ENCODE peak calls at places on chromosomes 16 and 17, in six cellular contexts. X, N, M, D, Z and I are unnamed samples.
A peak's percentile ranks its signal among the peaks of the same experiment; 100 is the strongest.

GRCh38 chr17:80673152-80673920 is 128.7 kb downstream of the RPTOR start:
- DNase-seq in X (no peak), N (no peak), M (no peak), D (no peak), Z (no peak), I (no peak)

GRCh38 chr16:1151424-1152122 is 1.3 kb upstream of the CACNA1H start:
- DNase-seq in X (no peak), N (no peak), M (no peak), D (no peak), Z (no peak), I (no peak)

GRCh38 chr16:35102780-35103403 is 1643.5 kb downstream of the TP53TG3F start:
- DNase-seq in X (no peak), N (peak; percentile 9), M (no peak), D (no peak), Z (no peak), I (no peak)

GRCh38 chr17:80498242-80498919 is 22.0 kb upstream of the NPTX1 start:
- DNase-seq in X (peak; percentile 65), N (no peak), M (no peak), D (peak; percentile 38), Z (peak; percentile 35), I (peak; percentile 27)

GRCh38 chr17:31510273-31511175 is 119.0 kb downstream of the RAB11FIP4 start:
- DNase-seq in X (no peak), N (no peak), M (no peak), D (peak; percentile 40), Z (no peak), I (peak; percentile 78)

GRCh38 chr17:3020381-3020780 is 43.0 kb downstream of the OR1D5 start:
- DNase-seq in X (no peak), N (no peak), M (no peak), D (no peak), Z (no peak), I (no peak)

GRCh38 chr17:79837888-79838540 is 1.2 kb downstream of the CBX4 start:
- DNase-seq in X (no peak), N (no peak), M (no peak), D (no peak), Z (peak; percentile 33), I (no peak)

GRCh38 chr17:78715000-78715771 is 66.9 kb downstream of the CYTH1 start:
- DNase-seq in X (no peak), N (no peak), M (no peak), D (no peak), Z (no peak), I (no peak)

GRCh38 chr16:27449434-27450188 is 47.6 kb downstream of the IL21R start:
- DNase-seq in X (no peak), N (no peak), M (no peak), D (peak; percentile 20), Z (peak; percentile 59), I (no peak)

GRCh38 chr16:82671743-82672142 is 45.0 kb downstream of the CDH13 start:
- DNase-seq in X (no peak), N (no peak), M (no peak), D (no peak), Z (peak; percentile 17), I (no peak)

GRCh38 chr16:6524501-6524900 is 808.1 kb upstream of the RBFOX1 start:
- DNase-seq in X (no peak), N (no peak), M (no peak), D (no peak), Z (no peak), I (no peak)

GRCh38 chr17:72467841-72468653 is 347.2 kb downstream of the SOX9 start:
- DNase-seq in X (no peak), N (no peak), M (peak; percentile 49), D (peak; percentile 25), Z (peak; percentile 87), I (no peak)

GRCh38 chr16:67475051-67475450 is 5.9 kb downstream of the ATP6V0D1 start:
- DNase-seq in X (no peak), N (no peak), M (no peak), D (no peak), Z (peak; percentile 73), I (no peak)

GRCh38 chr17:40363480-40363838 is 1.1 kb downstream of the GJD3 start:
- DNase-seq in X (no peak), N (peak; percentile 63), M (no peak), D (no peak), Z (peak; percentile 15), I (no peak)

GRCh38 chr17:40361063-40361924 is 3.2 kb downstream of the GJD3 start:
- DNase-seq in X (no peak), N (no peak), M (no peak), D (no peak), Z (no peak), I (no peak)

GRCh38 chr17:40360091-40360490 is 4.4 kb downstream of the GJD3 start:
- DNase-seq in X (no peak), N (no peak), M (no peak), D (no peak), Z (no peak), I (no peak)

GRCh38 chr17:40362696-40363479 is 1.6 kb downstream of the GJD3 start:
- DNase-seq in X (no peak), N (peak; percentile 93), M (no peak), D (peak; percentile 81), Z (peak; percentile 85), I (no peak)

GRCh38 chr17:40361925-40362695 is 2.4 kb downstream of the GJD3 start:
- DNase-seq in X (no peak), N (no peak), M (no peak), D (no peak), Z (no peak), I (no peak)
- H3K4me3 ChIP-seq in X (no peak overlapping the region), N (peak overlapping the region; percentile 61), M (peak overlapping the region; percentile 41), D (no peak overlapping the region), Z (peak overlapping the region; percentile 54), I (peak overlapping the region; percentile 60)

DNA sequence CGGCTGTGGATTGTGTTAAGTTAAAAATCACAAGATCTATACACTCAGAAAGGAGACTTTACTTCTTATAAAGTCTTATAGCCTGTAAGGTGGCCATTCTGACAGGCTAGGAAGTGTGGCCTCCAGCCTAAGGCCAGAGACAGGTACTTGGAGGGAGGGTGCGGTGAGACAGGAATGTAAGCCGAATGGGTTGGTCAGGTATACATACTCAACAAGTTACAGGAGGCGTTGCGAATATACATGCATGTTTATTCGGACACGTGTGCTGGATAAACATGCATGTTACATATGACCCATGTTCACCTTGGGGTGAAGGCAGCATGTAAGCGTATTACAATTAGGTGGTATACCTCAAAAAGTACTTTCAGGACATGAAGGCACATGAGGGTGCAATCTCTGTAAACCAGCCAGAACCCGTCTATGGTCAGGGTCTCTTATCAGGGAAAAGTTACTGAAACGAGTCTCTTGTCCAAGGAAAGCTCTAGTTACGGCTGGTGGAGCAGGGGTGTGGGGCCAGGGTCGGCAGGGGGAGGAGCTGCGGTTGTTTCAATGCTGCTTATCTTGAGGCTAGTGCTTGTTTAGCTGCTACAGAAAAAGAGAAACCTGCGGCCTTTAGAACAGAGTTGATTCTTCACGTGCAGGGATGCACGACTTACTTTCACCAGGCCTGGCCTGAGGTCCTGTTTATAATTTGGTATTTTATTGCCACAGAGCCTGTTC is 16.5 kb upstream of the CSNK1D start:
- DNase-seq in X (no peak), N (no peak), M (no peak), D (no peak), Z (no peak), I (no peak)
- TF ChIP-seq POLR2A in X (no peak), N (peak; percentile 4), M (no peak), D (no peak), Z (no peak), I (no peak)

DNA sequence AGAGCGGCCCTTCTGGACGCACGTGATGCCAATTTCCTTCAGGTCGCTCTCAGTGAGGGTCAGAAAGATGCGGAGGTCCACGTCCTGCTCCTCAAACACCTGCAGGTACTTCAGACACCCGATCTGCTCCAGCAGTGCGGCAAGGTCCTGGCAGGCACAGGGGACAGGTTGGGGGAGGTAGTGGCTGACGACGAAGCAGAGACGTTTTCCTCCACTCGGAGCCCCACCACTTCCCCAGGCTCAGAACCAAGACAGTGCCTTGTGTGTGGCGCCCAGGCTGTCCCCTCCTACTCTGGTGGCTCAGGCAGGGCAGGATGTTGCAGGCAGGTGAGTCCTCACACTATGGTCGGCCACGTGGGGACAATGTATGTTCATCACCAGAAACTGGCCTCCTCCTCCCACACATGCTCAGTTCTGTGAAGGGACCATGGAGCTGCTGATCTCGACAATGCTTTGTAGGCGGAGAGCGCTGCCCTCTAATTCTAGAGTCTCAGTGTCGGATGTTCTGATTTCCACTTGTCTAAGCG is 5.7 kb downstream of the NUDT16L1 start:
- DNase-seq in X (no peak), N (no peak), M (no peak), D (no peak), Z (no peak), I (no peak)
- TF ChIP-seq CTCF in X (no peak), N (no peak), M (no peak), D (no peak), Z (no peak), I (no peak)

GRCh38 chr16:88417684-88418476 is 35.1 kb downstream of the ZNF469 start:
- DNase-seq in X (no peak), N (no peak), M (no peak), D (no peak), Z (no peak), I (no peak)
- H3K4me3 ChIP-seq in X (no peak overlapping the region), N (no peak overlapping the region), M (no peak overlapping the region), D (no peak overlapping the region), Z (no peak overlapping the region), I (no peak overlapping the region)

GRCh38 chr17:48278755-48279491 is 151.1 kb downstream of the SKAP1 start:
- DNase-seq in X (no peak), N (no peak), M (no peak), D (no peak), Z (peak; percentile 16), I (no peak)
- TF ChIP-seq POLR2A in X (no peak), N (no peak), M (no peak), D (no peak), Z (no peak), I (no peak)

DNA sequence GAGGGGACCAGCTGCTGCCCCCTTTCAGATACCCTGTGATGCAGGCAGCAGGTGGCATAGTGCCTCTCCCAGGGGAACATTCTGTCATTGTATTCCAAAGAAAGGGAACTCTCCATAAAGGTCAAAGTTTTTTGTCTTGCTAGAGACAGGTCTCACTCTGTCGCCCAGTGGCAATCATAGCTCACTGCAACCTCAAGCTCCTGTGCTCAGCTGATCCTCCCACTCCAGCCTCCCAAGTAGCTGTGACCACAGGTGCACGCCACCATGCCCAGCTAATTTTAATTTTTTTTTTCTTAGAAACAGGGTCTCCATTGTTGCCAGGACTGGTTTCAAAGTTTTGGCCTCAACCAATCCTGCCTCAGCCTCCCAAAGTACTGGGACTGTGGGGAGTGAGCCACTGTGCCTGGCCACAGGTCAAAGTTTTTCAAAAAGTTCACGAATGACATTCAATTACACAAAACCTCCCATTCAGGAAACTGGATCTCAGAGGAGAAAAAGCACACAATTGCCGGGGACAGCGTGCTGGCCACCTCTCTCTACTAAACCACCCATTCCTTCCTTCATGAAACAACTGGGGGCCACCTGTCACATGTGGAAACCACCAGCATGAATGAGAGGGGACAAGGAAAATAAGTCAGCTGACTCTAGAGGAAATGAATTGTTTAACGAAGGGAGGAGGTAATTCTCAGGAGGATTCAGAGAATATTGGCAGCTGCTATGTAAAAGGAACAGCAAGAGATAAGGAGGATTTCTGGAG is 80.0 kb downstream of the MARCHF10 start:
- DNase-seq in X (no peak), N (peak; percentile 53), M (no peak), D (no peak), Z (no peak), I (no peak)
- TF ChIP-seq CTCF in X (no peak), N (no peak), M (no peak), D (no peak), Z (no peak), I (no peak)

GRCh38 chr17:50977487-50978159 is 111.5 kb upstream of the TOB1 start:
- DNase-seq in X (no peak), N (no peak), M (no peak), D (no peak), Z (no peak), I (no peak)
- H3K4me3 ChIP-seq in X (no peak overlapping the region), N (no peak overlapping the region), M (no peak overlapping the region), D (no peak overlapping the region), Z (no peak overlapping the region), I (no peak overlapping the region)